ENCODE peak calls at places on chromosomes 5 and 9, in nine cellular contexts. One of them, this sample, is unnamed.

GRCh38 chr9:81264516-81264915 is 424.8 kb downstream of the TLE1 start:
- ATAC-seq in activated naive CD8-positive, alpha-beta T cell treated with anti-CD3 and anti-CD28 coated beads, Interleukin-2, amount 50 U/mL, for 24 hours: no peak
- ATAC-seq in HepG2: no peak
- ATAC-seq in upper lobe of right lung: no peak
- ATAC-seq in CD8-positive, alpha-beta T cell: no peak
- ATAC-seq in SK-N-SH treated with all-trans-retinoic acid at 6 μM for 48 hours: peak; percentile 59
- ATAC-seq in naive thymus-derived CD8-positive, alpha-beta T cell: no peak
- ATAC-seq in naive B cell: no peak
- ATAC-seq in effector memory CD8-positive, alpha-beta T cell: no peak
- ATAC-seq in this sample: no peak

GRCh38 chr9:98099346-98099745 is 19.7 kb downstream of the TRIM14 start:
- ATAC-seq in naive B cell: no peak
- ATAC-seq in activated naive CD8-positive, alpha-beta T cell treated with anti-CD3 and anti-CD28 coated beads, Interleukin-2, amount 50 U/mL, for 24 hours: no peak
- ATAC-seq in upper lobe of right lung: no peak
- ATAC-seq in HepG2: no peak
- ATAC-seq in SK-N-SH treated with all-trans-retinoic acid at 6 μM for 48 hours: no peak
- ATAC-seq in naive thymus-derived CD8-positive, alpha-beta T cell: no peak
- ATAC-seq in CD8-positive, alpha-beta T cell: no peak
- ATAC-seq in effector memory CD8-positive, alpha-beta T cell: no peak
- ATAC-seq in this sample: no peak

GRCh38 chr5:80234311-80234948 is 21.4 kb downstream of the SERINC5 start:
- ATAC-seq in naive B cell: no peak
- ATAC-seq in CD8-positive, alpha-beta T cell: peak; percentile 52
- ATAC-seq in HepG2: no peak
- ATAC-seq in activated naive CD8-positive, alpha-beta T cell treated with anti-CD3 and anti-CD28 coated beads, Interleukin-2, amount 50 U/mL, for 24 hours: peak; percentile 76
- ATAC-seq in upper lobe of right lung: no peak
- ATAC-seq in naive thymus-derived CD8-positive, alpha-beta T cell: peak; percentile 53
- ATAC-seq in SK-N-SH treated with all-trans-retinoic acid at 6 μM for 48 hours: no peak
- ATAC-seq in effector memory CD8-positive, alpha-beta T cell: no peak
- ATAC-seq in this sample: peak; percentile 50

GRCh38 chr5:52943285-52943684 is 45.9 kb upstream of the ITGA2 start:
- ATAC-seq in CD8-positive, alpha-beta T cell: no peak
- ATAC-seq in activated naive CD8-positive, alpha-beta T cell treated with anti-CD3 and anti-CD28 coated beads, Interleukin-2, amount 50 U/mL, for 24 hours: peak; percentile 40
- ATAC-seq in SK-N-SH treated with all-trans-retinoic acid at 6 μM for 48 hours: no peak
- ATAC-seq in naive thymus-derived CD8-positive, alpha-beta T cell: no peak
- ATAC-seq in HepG2: peak; percentile 61
- ATAC-seq in effector memory CD8-positive, alpha-beta T cell: peak; percentile 42
- ATAC-seq in naive B cell: no peak
- ATAC-seq in upper lobe of right lung: no peak
- ATAC-seq in this sample: no peak

GRCh38 chr5:133539818-133540217 is 72.5 kb downstream of the FSTL4 start:
- ATAC-seq in naive B cell: no peak
- ATAC-seq in CD8-positive, alpha-beta T cell: no peak
- ATAC-seq in naive thymus-derived CD8-positive, alpha-beta T cell: no peak
- ATAC-seq in activated naive CD8-positive, alpha-beta T cell treated with anti-CD3 and anti-CD28 coated beads, Interleukin-2, amount 50 U/mL, for 24 hours: no peak
- ATAC-seq in SK-N-SH treated with all-trans-retinoic acid at 6 μM for 48 hours: no peak
- ATAC-seq in upper lobe of right lung: no peak
- ATAC-seq in HepG2: no peak
- ATAC-seq in effector memory CD8-positive, alpha-beta T cell: no peak
- ATAC-seq in this sample: no peak

GRCh38 chr5:78002690-78003089 is 226.6 kb upstream of the TBCA start:
- ATAC-seq in activated naive CD8-positive, alpha-beta T cell treated with anti-CD3 and anti-CD28 coated beads, Interleukin-2, amount 50 U/mL, for 24 hours: no peak
- ATAC-seq in HepG2: no peak
- ATAC-seq in naive B cell: no peak
- ATAC-seq in CD8-positive, alpha-beta T cell: no peak
- ATAC-seq in effector memory CD8-positive, alpha-beta T cell: no peak
- ATAC-seq in upper lobe of right lung: no peak
- ATAC-seq in SK-N-SH treated with all-trans-retinoic acid at 6 μM for 48 hours: no peak
- ATAC-seq in naive thymus-derived CD8-positive, alpha-beta T cell: no peak
- ATAC-seq in this sample: no peak

GRCh38 chr5:76325326-76325725 is 77.8 kb upstream of the IQGAP2 start:
- ATAC-seq in naive B cell: no peak
- ATAC-seq in naive thymus-derived CD8-positive, alpha-beta T cell: no peak
- ATAC-seq in HepG2: no peak
- ATAC-seq in SK-N-SH treated with all-trans-retinoic acid at 6 μM for 48 hours: no peak
- ATAC-seq in activated naive CD8-positive, alpha-beta T cell treated with anti-CD3 and anti-CD28 coated beads, Interleukin-2, amount 50 U/mL, for 24 hours: no peak
- ATAC-seq in upper lobe of right lung: no peak
- ATAC-seq in CD8-positive, alpha-beta T cell: no peak
- ATAC-seq in effector memory CD8-positive, alpha-beta T cell: no peak
- ATAC-seq in this sample: no peak

GRCh38 chr9:116493183-116493582 is 193.9 kb upstream of the TRIM32 start:
- ATAC-seq in SK-N-SH treated with all-trans-retinoic acid at 6 μM for 48 hours: peak; percentile 78
- ATAC-seq in HepG2: no peak
- ATAC-seq in naive B cell: no peak
- ATAC-seq in effector memory CD8-positive, alpha-beta T cell: no peak
- ATAC-seq in upper lobe of right lung: no peak
- ATAC-seq in CD8-positive, alpha-beta T cell: no peak
- ATAC-seq in naive thymus-derived CD8-positive, alpha-beta T cell: no peak
- ATAC-seq in activated naive CD8-positive, alpha-beta T cell treated with anti-CD3 and anti-CD28 coated beads, Interleukin-2, amount 50 U/mL, for 24 hours: no peak
- ATAC-seq in this sample: no peak

GRCh38 chr5:378976-379742 is 57.6 kb downstream of the AHRR start:
- ATAC-seq in SK-N-SH treated with all-trans-retinoic acid at 6 μM for 48 hours: no peak
- ATAC-seq in naive thymus-derived CD8-positive, alpha-beta T cell: no peak
- ATAC-seq in naive B cell: no peak
- ATAC-seq in upper lobe of right lung: no peak
- ATAC-seq in CD8-positive, alpha-beta T cell: no peak
- ATAC-seq in effector memory CD8-positive, alpha-beta T cell: no peak
- ATAC-seq in activated naive CD8-positive, alpha-beta T cell treated with anti-CD3 and anti-CD28 coated beads, Interleukin-2, amount 50 U/mL, for 24 hours: peak; percentile 29
- ATAC-seq in HepG2: no peak
- ATAC-seq in this sample: peak; percentile 75

GRCh38 chr9:89442981-89443817 is 54.7 kb downstream of the SEMA4D start:
- ATAC-seq in SK-N-SH treated with all-trans-retinoic acid at 6 μM for 48 hours: peak; percentile 70
- ATAC-seq in CD8-positive, alpha-beta T cell: no peak
- ATAC-seq in naive thymus-derived CD8-positive, alpha-beta T cell: no peak
- ATAC-seq in HepG2: peak; percentile 17
- ATAC-seq in upper lobe of right lung: no peak
- ATAC-seq in activated naive CD8-positive, alpha-beta T cell treated with anti-CD3 and anti-CD28 coated beads, Interleukin-2, amount 50 U/mL, for 24 hours: peak; percentile 34
- ATAC-seq in effector memory CD8-positive, alpha-beta T cell: no peak
- ATAC-seq in naive B cell: peak; percentile 26
- ATAC-seq in this sample: no peak

GRCh38 chr5:94245608-94246007 is 372.8 kb downstream of the KIAA0825 start:
- ATAC-seq in naive thymus-derived CD8-positive, alpha-beta T cell: no peak
- ATAC-seq in HepG2: no peak
- ATAC-seq in effector memory CD8-positive, alpha-beta T cell: no peak
- ATAC-seq in activated naive CD8-positive, alpha-beta T cell treated with anti-CD3 and anti-CD28 coated beads, Interleukin-2, amount 50 U/mL, for 24 hours: peak; percentile 57
- ATAC-seq in naive B cell: no peak
- ATAC-seq in CD8-positive, alpha-beta T cell: no peak
- ATAC-seq in upper lobe of right lung: no peak
- ATAC-seq in SK-N-SH treated with all-trans-retinoic acid at 6 μM for 48 hours: no peak
- ATAC-seq in this sample: no peak

GRCh38 chr5:74327339-74327685 is 313.2 kb downstream of the ENC1 start:
- ATAC-seq in activated naive CD8-positive, alpha-beta T cell treated with anti-CD3 and anti-CD28 coated beads, Interleukin-2, amount 50 U/mL, for 24 hours: no peak
- ATAC-seq in naive B cell: no peak
- ATAC-seq in upper lobe of right lung: no peak
- ATAC-seq in HepG2: no peak
- ATAC-seq in naive thymus-derived CD8-positive, alpha-beta T cell: no peak
- ATAC-seq in SK-N-SH treated with all-trans-retinoic acid at 6 μM for 48 hours: peak; percentile 57
- ATAC-seq in CD8-positive, alpha-beta T cell: no peak
- ATAC-seq in effector memory CD8-positive, alpha-beta T cell: no peak
- ATAC-seq in this sample: no peak

GRCh38 chr5:122929001-122929400 is 83.6 kb downstream of the SNX24 start:
- ATAC-seq in SK-N-SH treated with all-trans-retinoic acid at 6 μM for 48 hours: no peak
- ATAC-seq in naive B cell: no peak
- ATAC-seq in naive thymus-derived CD8-positive, alpha-beta T cell: no peak
- ATAC-seq in upper lobe of right lung: no peak
- ATAC-seq in CD8-positive, alpha-beta T cell: no peak
- ATAC-seq in effector memory CD8-positive, alpha-beta T cell: no peak
- ATAC-seq in HepG2: no peak
- ATAC-seq in activated naive CD8-positive, alpha-beta T cell treated with anti-CD3 and anti-CD28 coated beads, Interleukin-2, amount 50 U/mL, for 24 hours: no peak
- ATAC-seq in this sample: no peak

GRCh38 chr9:133088756-133089155 is 27.0 kb downstream of the CEL start:
- ATAC-seq in effector memory CD8-positive, alpha-beta T cell: no peak
- ATAC-seq in SK-N-SH treated with all-trans-retinoic acid at 6 μM for 48 hours: no peak
- ATAC-seq in HepG2: no peak
- ATAC-seq in naive thymus-derived CD8-positive, alpha-beta T cell: no peak
- ATAC-seq in CD8-positive, alpha-beta T cell: no peak
- ATAC-seq in naive B cell: no peak
- ATAC-seq in activated naive CD8-positive, alpha-beta T cell treated with anti-CD3 and anti-CD28 coated beads, Interleukin-2, amount 50 U/mL, for 24 hours: no peak
- ATAC-seq in upper lobe of right lung: no peak
- ATAC-seq in this sample: no peak

GRCh38 chr9:86487222-86487841 is 133.1 kb upstream of the TUT7 start:
- ATAC-seq in effector memory CD8-positive, alpha-beta T cell: no peak
- ATAC-seq in upper lobe of right lung: peak; percentile 78
- ATAC-seq in HepG2: no peak
- ATAC-seq in naive B cell: no peak
- ATAC-seq in CD8-positive, alpha-beta T cell: no peak
- ATAC-seq in naive thymus-derived CD8-positive, alpha-beta T cell: no peak
- ATAC-seq in SK-N-SH treated with all-trans-retinoic acid at 6 μM for 48 hours: peak; percentile 98
- ATAC-seq in activated naive CD8-positive, alpha-beta T cell treated with anti-CD3 and anti-CD28 coated beads, Interleukin-2, amount 50 U/mL, for 24 hours: no peak
- ATAC-seq in this sample: no peak

GRCh38 chr5:52582313-52582712 is 205.4 kb upstream of the ITGA1 start:
- ATAC-seq in naive thymus-derived CD8-positive, alpha-beta T cell: no peak
- ATAC-seq in naive B cell: no peak
- ATAC-seq in SK-N-SH treated with all-trans-retinoic acid at 6 μM for 48 hours: no peak
- ATAC-seq in effector memory CD8-positive, alpha-beta T cell: no peak
- ATAC-seq in HepG2: peak; percentile 66
- ATAC-seq in activated naive CD8-positive, alpha-beta T cell treated with anti-CD3 and anti-CD28 coated beads, Interleukin-2, amount 50 U/mL, for 24 hours: no peak
- ATAC-seq in CD8-positive, alpha-beta T cell: no peak
- ATAC-seq in upper lobe of right lung: no peak
- ATAC-seq in this sample: no peak

GRCh38 chr9:70868661-70869652 is 252.5 kb downstream of the TRPM3 start:
- ATAC-seq in CD8-positive, alpha-beta T cell: no peak
- ATAC-seq in naive thymus-derived CD8-positive, alpha-beta T cell: no peak
- ATAC-seq in effector memory CD8-positive, alpha-beta T cell: no peak
- ATAC-seq in SK-N-SH treated with all-trans-retinoic acid at 6 μM for 48 hours: peak; percentile 19
- ATAC-seq in upper lobe of right lung: peak; percentile 43
- ATAC-seq in HepG2: no peak
- ATAC-seq in activated naive CD8-positive, alpha-beta T cell treated with anti-CD3 and anti-CD28 coated beads, Interleukin-2, amount 50 U/mL, for 24 hours: no peak
- ATAC-seq in naive B cell: no peak
- ATAC-seq in this sample: no peak

GRCh38 chr9:114140850-114141249 is 14.5 kb upstream of the COL27A1 start:
- ATAC-seq in naive thymus-derived CD8-positive, alpha-beta T cell: no peak
- ATAC-seq in upper lobe of right lung: no peak
- ATAC-seq in SK-N-SH treated with all-trans-retinoic acid at 6 μM for 48 hours: no peak
- ATAC-seq in HepG2: no peak
- ATAC-seq in effector memory CD8-positive, alpha-beta T cell: no peak
- ATAC-seq in CD8-positive, alpha-beta T cell: no peak
- ATAC-seq in naive B cell: no peak
- ATAC-seq in activated naive CD8-positive, alpha-beta T cell treated with anti-CD3 and anti-CD28 coated beads, Interleukin-2, amount 50 U/mL, for 24 hours: no peak
- ATAC-seq in this sample: no peak

GRCh38 chr9:134570151-134570621 is 71.4 kb upstream of the COL5A1 start:
- ATAC-seq in SK-N-SH treated with all-trans-retinoic acid at 6 μM for 48 hours: no peak
- ATAC-seq in activated naive CD8-positive, alpha-beta T cell treated with anti-CD3 and anti-CD28 coated beads, Interleukin-2, amount 50 U/mL, for 24 hours: peak; percentile 40
- ATAC-seq in HepG2: no peak
- ATAC-seq in naive B cell: peak; percentile 82
- ATAC-seq in naive thymus-derived CD8-positive, alpha-beta T cell: no peak
- ATAC-seq in CD8-positive, alpha-beta T cell: no peak
- ATAC-seq in effector memory CD8-positive, alpha-beta T cell: no peak
- ATAC-seq in upper lobe of right lung: peak; percentile 25
- ATAC-seq in this sample: no peak

GRCh38 chr9:97571664-97572063 is 61.5 kb downstream of the TSTD2 start:
- ATAC-seq in naive thymus-derived CD8-positive, alpha-beta T cell: no peak
- ATAC-seq in CD8-positive, alpha-beta T cell: no peak
- ATAC-seq in SK-N-SH treated with all-trans-retinoic acid at 6 μM for 48 hours: peak; percentile 48
- ATAC-seq in activated naive CD8-positive, alpha-beta T cell treated with anti-CD3 and anti-CD28 coated beads, Interleukin-2, amount 50 U/mL, for 24 hours: no peak
- ATAC-seq in naive B cell: no peak
- ATAC-seq in effector memory CD8-positive, alpha-beta T cell: no peak
- ATAC-seq in HepG2: no peak
- ATAC-seq in upper lobe of right lung: no peak
- ATAC-seq in this sample: no peak

GRCh38 chr5:149679876-149680809 is 50.0 kb upstream of the PPARGC1B start:
- ATAC-seq in effector memory CD8-positive, alpha-beta T cell: no peak
- ATAC-seq in activated naive CD8-positive, alpha-beta T cell treated with anti-CD3 and anti-CD28 coated beads, Interleukin-2, amount 50 U/mL, for 24 hours: no peak
- ATAC-seq in naive thymus-derived CD8-positive, alpha-beta T cell: no peak
- ATAC-seq in HepG2: no peak
- ATAC-seq in upper lobe of right lung: no peak
- ATAC-seq in SK-N-SH treated with all-trans-retinoic acid at 6 μM for 48 hours: no peak
- ATAC-seq in naive B cell: peak; percentile 40
- ATAC-seq in CD8-positive, alpha-beta T cell: no peak
- ATAC-seq in this sample: no peak

GRCh38 chr5:175457466-175457865 is 13.5 kb upstream of the DRD1 start:
- ATAC-seq in naive thymus-derived CD8-positive, alpha-beta T cell: no peak
- ATAC-seq in CD8-positive, alpha-beta T cell: no peak
- ATAC-seq in activated naive CD8-positive, alpha-beta T cell treated with anti-CD3 and anti-CD28 coated beads, Interleukin-2, amount 50 U/mL, for 24 hours: peak; percentile 88
- ATAC-seq in naive B cell: no peak
- ATAC-seq in effector memory CD8-positive, alpha-beta T cell: no peak
- ATAC-seq in upper lobe of right lung: no peak
- ATAC-seq in HepG2: no peak
- ATAC-seq in SK-N-SH treated with all-trans-retinoic acid at 6 μM for 48 hours: no peak
- ATAC-seq in this sample: peak; percentile 88

GRCh38 chr5:157294692-157295091 is 28.8 kb downstream of the CYFIP2 start:
- ATAC-seq in SK-N-SH treated with all-trans-retinoic acid at 6 μM for 48 hours: no peak
- ATAC-seq in CD8-positive, alpha-beta T cell: peak; percentile 26
- ATAC-seq in HepG2: no peak
- ATAC-seq in activated naive CD8-positive, alpha-beta T cell treated with anti-CD3 and anti-CD28 coated beads, Interleukin-2, amount 50 U/mL, for 24 hours: no peak
- ATAC-seq in naive thymus-derived CD8-positive, alpha-beta T cell: no peak
- ATAC-seq in naive B cell: no peak
- ATAC-seq in effector memory CD8-positive, alpha-beta T cell: no peak
- ATAC-seq in upper lobe of right lung: no peak
- ATAC-seq in this sample: no peak

This sample was measured in activated T-helper 17 cell treated with anti-CD3 and anti-CD28 coated beads, Interleukin-2, amount 50 U/mL, for 72 hours.